ENCODE peak calls at places on chromosome 3, in five cellular contexts. C is H1, B is GM23248, N is fibroblast of lung, H is astrocyte. K is an unnamed sample. For H4K20me1, the result is how much of the 10 kb centered on the place peaks cover.

GRCh38 chr3:5314897-5315296 is 127.4 kb downstream of the EDEM1 start:
- DNase-seq in C (no peak), B (no peak), N (no peak), H (no peak), K (no peak)

GRCh38 chr3:28840976-28841376 is 439.9 kb upstream of the RBMS3 start:
- DNase-seq in C (no peak), B (no peak), N (no peak), H (peak), K (no peak)

GRCh38 chr3:8869613-8870012 is 93.7 kb downstream of the RAD18 start:
- DNase-seq in C (no peak), B (peak), N (peak), H (peak), K (peak)

GRCh38 chr3:104878395-104878794 is 488.3 kb upstream of the ALCAM start:
- DNase-seq in C (no peak), B (peak), N (peak), H (peak), K (peak)

GRCh38 chr3:134371542-134372324 is 2.5 kb downstream of the AMOTL2 start:
- DNase-seq in C (no peak), B (peak), N (no peak), H (peak), K (peak)

GRCh38 chr3:197549261-197549885 is 6.4 kb downstream of the BDH1 start:
- DNase-seq in C (no peak), B (no peak), N (no peak), H (no peak), K (peak)

GRCh38 chr3:67526246-67526645 is 128.2 kb downstream of the SUCLG2 start:
- DNase-seq in C (no peak), B (peak), N (peak), H (peak), K (no peak)

GRCh38 chr3:60010778-60011177 is 961.0 kb upstream of the CFAP20DC start:
- DNase-seq in C (no peak), B (no peak), N (no peak), H (no peak), K (no peak)

GRCh38 chr3:124829819-124830554 is 57.2 kb downstream of the ITGB5 start:
- DNase-seq in C (no peak), B (peak), N (no peak), H (no peak), K (no peak)

GRCh38 chr3:63384382-63384781 is 106.3 kb downstream of the SYNPR start:
- DNase-seq in C (no peak), B (no peak), N (no peak), H (no peak), K (no peak)

GRCh38 chr3:28982906-28983305 is 298.0 kb upstream of the RBMS3 start:
- DNase-seq in C (no peak), B (no peak), N (no peak), H (no peak), K (no peak)

GRCh38 chr3:10798600-10799367 is 17.2 kb upstream of the SLC6A11 start:
- DNase-seq in C (no peak), B (no peak), N (no peak), H (no peak), K (no peak)

GRCh38 chr3:109355625-109356441 is 18.5 kb upstream of the DPPA4 start:
- DNase-seq in C (no peak), B (no peak), N (no peak), H (no peak), K (no peak)

GRCh38 chr3:125278155-125278554 is 65.6 kb upstream of the SLC12A8 start:
- DNase-seq in C (no peak), B (no peak), N (no peak), H (no peak), K (no peak)

GRCh38 chr3:137792633-137793271 is 28.6 kb downstream of the SOX14 start:
- DNase-seq in C (peak), B (peak), N (peak), H (no peak), K (no peak)

GRCh38 chr3:12737853-12738252 is 21.2 kb downstream of the TMEM40 start:
- DNase-seq in C (no peak), B (no peak), N (no peak), H (no peak), K (no peak)

GRCh38 chr3:10361375-10361774 is 40.5 kb upstream of the SEC13 start:
- DNase-seq in C (no peak), B (no peak), N (no peak), H (no peak), K (peak)

GRCh38 chr3:57681691-57682090 is 11.2 kb downstream of the DENND6A start:
- DNase-seq in C (no peak), B (no peak), N (no peak), H (no peak), K (no peak)
- H4K20me1 ChIP-seq in C (under half), B (under half), N (under half), H (under half), K (under half)

DNA sequence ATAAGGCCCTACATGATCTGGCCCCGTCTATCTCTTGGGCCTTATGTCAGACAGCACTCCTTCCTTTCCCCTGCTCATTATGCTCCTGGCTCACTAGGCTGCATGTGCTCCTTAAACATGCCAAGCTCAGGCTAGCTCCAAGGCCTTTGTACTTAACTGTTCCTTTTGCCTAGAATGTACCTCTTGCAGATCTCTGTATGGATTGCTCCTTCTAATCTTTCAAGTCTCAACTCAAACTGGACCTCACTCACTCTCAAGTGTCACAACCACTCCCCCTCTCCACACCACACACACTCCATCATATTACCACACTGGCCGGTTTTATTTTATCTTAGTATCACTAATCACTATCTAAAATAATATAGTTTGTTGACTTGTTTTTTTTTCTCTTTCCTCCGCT is 36.4 kb downstream of the ZMAT3 start:
- DNase-seq in C (no peak), B (no peak), N (no peak), H (no peak), K (no peak)
- H4K20me1 ChIP-seq in C (under half), B (under half), N (under half), H (half or more), K (under half)

GRCh38 chr3:84980456-84980855 is 21.7 kb downstream of the CADM2 start:
- DNase-seq in C (no peak), B (no peak), N (no peak), H (no peak), K (no peak)

GRCh38 chr3:84983490-84983889 is 24.7 kb downstream of the CADM2 start:
- DNase-seq in C (no peak), B (no peak), N (no peak), H (no peak), K (peak)

GRCh38 chr3:84985795-84986194 is 27.0 kb downstream of the CADM2 start:
- DNase-seq in C (no peak), B (no peak), N (no peak), H (no peak), K (no peak)

GRCh38 chr3:84987709-84988504 is 29.1 kb downstream of the CADM2 start:
- DNase-seq in C (no peak), B (no peak), N (no peak), H (no peak), K (no peak)

DNA sequence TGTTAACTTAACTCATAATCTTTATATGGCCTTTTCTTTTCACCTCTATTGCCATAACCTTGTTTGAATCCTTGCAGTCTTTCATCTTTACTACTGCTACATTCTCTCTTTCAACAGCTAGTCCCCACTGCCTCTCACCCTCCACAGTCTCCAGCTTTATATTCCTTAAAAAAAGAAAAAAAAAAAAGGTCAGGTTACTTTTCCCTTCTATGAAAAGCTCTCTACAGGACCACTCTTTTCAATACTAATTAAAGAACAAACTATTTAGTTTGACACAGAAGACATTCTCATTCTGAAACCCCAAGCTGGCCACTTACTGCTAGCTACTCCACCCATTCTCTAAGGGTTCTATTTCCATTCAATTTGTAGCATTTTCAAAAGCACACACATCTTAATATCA is 25.6 kb downstream of the CADM2 start:
- DNase-seq in C (no peak), B (no peak), N (no peak), H (no peak), K (no peak)
- H4K20me1 ChIP-seq in C (under half), B (under half), N (under half), H (under half), K (under half)

GRCh38 chr3:129117134-129117533 is 4.5 kb downstream of the RAB43 start:
- DNase-seq in C (no peak), B (no peak), N (no peak), H (no peak), K (no peak)

GRCh38 chr3:129119365-129120100 is 2.1 kb downstream of the RAB43 start:
- DNase-seq in C (no peak), B (peak), N (no peak), H (no peak), K (peak)

GRCh38 chr3:129120254-129121004 is 1.2 kb downstream of the RAB43 start:
- DNase-seq in C (peak), B (peak), N (peak), H (peak), K (peak)

GRCh38 chr3:129116482-129116946 is 5.1 kb downstream of the RAB43 start:
- DNase-seq in C (no peak), B (no peak), N (no peak), H (no peak), K (peak)

DNA sequence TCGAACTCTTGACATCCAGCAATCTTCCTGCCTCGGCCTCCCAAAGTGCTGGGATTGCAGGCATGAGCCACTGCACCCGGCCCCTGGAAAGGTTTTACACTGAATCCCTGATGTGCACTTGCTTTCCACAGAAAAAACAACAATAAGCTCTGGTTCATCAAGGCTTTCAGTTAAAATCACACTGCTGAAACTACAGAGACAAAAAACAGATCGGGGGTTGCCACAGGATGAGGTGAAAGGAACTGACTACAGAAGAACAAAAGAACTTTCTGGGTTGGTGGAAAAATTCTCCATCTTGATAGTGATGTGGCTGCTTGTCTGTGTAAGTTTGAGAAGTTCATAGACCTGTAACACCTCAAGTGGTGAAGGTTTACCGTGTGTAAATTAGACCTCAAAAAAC is 2.9 kb downstream of the RAB43 start:
- DNase-seq in C (no peak), B (no peak), N (no peak), H (no peak), K (no peak)
- H4K20me1 ChIP-seq in C (under half), B (under half), N (under half), H (half or more), K (under half)

GRCh38 chr3:14476583-14477265 is 63.4 kb downstream of the GRIP2 start:
- DNase-seq in C (no peak), B (no peak), N (no peak), H (no peak), K (no peak)
- H4K20me1 ChIP-seq in C (under half), B (under half), N (under half), H (under half), K (under half)

K was measured in osteoblast.